ENCODE peak calls at places on chromosomes 1 and 21, in seven cellular contexts. One of them, this sample, is unnamed.

GRCh38 chr1:222561656-222562055 is 13.8 kb upstream of the HHIPL2 start:
- DNase-seq in left cardiac atrium: no peak
- DNase-seq in hypothalamus: no peak
- DNase-seq in cardiac septum: no peak
- DNase-seq in occipital lobe: no peak
- DNase-seq in stimulated activated CD4-positive, alpha-beta T cell treated with anti-CD3 and anti-CD28 coated beads, Interleukin-4, amount 100 ng/mL, for 48 hours: no peak
- DNase-seq in naive thymus-derived CD4-positive, alpha-beta T cell: no peak
- DNase-seq in this sample: no peak

GRCh38 chr21:46156378-46156645 is 933 bp upstream of the FTCD start:
- DNase-seq in cardiac septum: peak
- DNase-seq in hypothalamus: no peak
- DNase-seq in occipital lobe: no peak
- DNase-seq in stimulated activated CD4-positive, alpha-beta T cell treated with anti-CD3 and anti-CD28 coated beads, Interleukin-4, amount 100 ng/mL, for 48 hours: no peak
- DNase-seq in naive thymus-derived CD4-positive, alpha-beta T cell: no peak
- DNase-seq in left cardiac atrium: no peak
- DNase-seq in this sample: peak

GRCh38 chr1:21899267-21899810 is 37.8 kb downstream of the HSPG2 start:
- DNase-seq in hypothalamus: no peak
- DNase-seq in cardiac septum: no peak
- DNase-seq in naive thymus-derived CD4-positive, alpha-beta T cell: no peak
- DNase-seq in occipital lobe: no peak
- DNase-seq in left cardiac atrium: no peak
- DNase-seq in stimulated activated CD4-positive, alpha-beta T cell treated with anti-CD3 and anti-CD28 coated beads, Interleukin-4, amount 100 ng/mL, for 48 hours: no peak
- DNase-seq in this sample: no peak

GRCh38 chr1:40664167-40664537 is 1.3 kb downstream of the RIMS3 start:
- DNase-seq in left cardiac atrium: no peak
- DNase-seq in occipital lobe: no peak
- DNase-seq in naive thymus-derived CD4-positive, alpha-beta T cell: no peak
- DNase-seq in hypothalamus: no peak
- DNase-seq in cardiac septum: no peak
- DNase-seq in stimulated activated CD4-positive, alpha-beta T cell treated with anti-CD3 and anti-CD28 coated beads, Interleukin-4, amount 100 ng/mL, for 48 hours: no peak
- DNase-seq in this sample: no peak

GRCh38 chr21:43893536-43894205 is 28.6 kb downstream of the AGPAT3 start:
- DNase-seq in cardiac septum: no peak
- DNase-seq in stimulated activated CD4-positive, alpha-beta T cell treated with anti-CD3 and anti-CD28 coated beads, Interleukin-4, amount 100 ng/mL, for 48 hours: peak
- DNase-seq in hypothalamus: no peak
- DNase-seq in naive thymus-derived CD4-positive, alpha-beta T cell: peak
- DNase-seq in occipital lobe: no peak
- DNase-seq in left cardiac atrium: no peak
- DNase-seq in this sample: peak

GRCh38 chr1:38785285-38786039 is 74.1 kb downstream of the RRAGC start:
- DNase-seq in occipital lobe: no peak
- DNase-seq in hypothalamus: no peak
- DNase-seq in cardiac septum: no peak
- DNase-seq in naive thymus-derived CD4-positive, alpha-beta T cell: no peak
- DNase-seq in stimulated activated CD4-positive, alpha-beta T cell treated with anti-CD3 and anti-CD28 coated beads, Interleukin-4, amount 100 ng/mL, for 48 hours: no peak
- DNase-seq in left cardiac atrium: no peak
- DNase-seq in this sample: no peak

GRCh38 chr1:237186733-237187132 is 144.7 kb downstream of the RYR2 start:
- DNase-seq in stimulated activated CD4-positive, alpha-beta T cell treated with anti-CD3 and anti-CD28 coated beads, Interleukin-4, amount 100 ng/mL, for 48 hours: no peak
- DNase-seq in left cardiac atrium: no peak
- DNase-seq in occipital lobe: no peak
- DNase-seq in naive thymus-derived CD4-positive, alpha-beta T cell: no peak
- DNase-seq in cardiac septum: no peak
- DNase-seq in hypothalamus: no peak
- DNase-seq in this sample: no peak

GRCh38 chr21:14058566-14058965 is 152.2 kb downstream of the LIPI start:
- DNase-seq in occipital lobe: no peak
- DNase-seq in hypothalamus: no peak
- DNase-seq in stimulated activated CD4-positive, alpha-beta T cell treated with anti-CD3 and anti-CD28 coated beads, Interleukin-4, amount 100 ng/mL, for 48 hours: no peak
- DNase-seq in left cardiac atrium: no peak
- DNase-seq in naive thymus-derived CD4-positive, alpha-beta T cell: no peak
- DNase-seq in cardiac septum: no peak
- DNase-seq in this sample: no peak

GRCh38 chr1:186155594-186155993 is 219.5 kb downstream of the TPR start:
- DNase-seq in hypothalamus: no peak
- DNase-seq in stimulated activated CD4-positive, alpha-beta T cell treated with anti-CD3 and anti-CD28 coated beads, Interleukin-4, amount 100 ng/mL, for 48 hours: no peak
- DNase-seq in naive thymus-derived CD4-positive, alpha-beta T cell: peak
- DNase-seq in left cardiac atrium: no peak
- DNase-seq in occipital lobe: no peak
- DNase-seq in cardiac septum: no peak
- DNase-seq in this sample: no peak

GRCh38 chr1:183159960-183160359 is 26.1 kb upstream of the LAMC2 start:
- DNase-seq in cardiac septum: no peak
- DNase-seq in occipital lobe: no peak
- DNase-seq in naive thymus-derived CD4-positive, alpha-beta T cell: no peak
- DNase-seq in left cardiac atrium: no peak
- DNase-seq in hypothalamus: no peak
- DNase-seq in stimulated activated CD4-positive, alpha-beta T cell treated with anti-CD3 and anti-CD28 coated beads, Interleukin-4, amount 100 ng/mL, for 48 hours: no peak
- DNase-seq in this sample: no peak

GRCh38 chr1:166811691-166812090 is 27.6 kb upstream of the POGK start:
- DNase-seq in left cardiac atrium: no peak
- DNase-seq in stimulated activated CD4-positive, alpha-beta T cell treated with anti-CD3 and anti-CD28 coated beads, Interleukin-4, amount 100 ng/mL, for 48 hours: no peak
- DNase-seq in naive thymus-derived CD4-positive, alpha-beta T cell: no peak
- DNase-seq in occipital lobe: no peak
- DNase-seq in cardiac septum: no peak
- DNase-seq in hypothalamus: no peak
- DNase-seq in this sample: no peak